ENCODE peak calls at places on chromosomes 16 and 17, in four cellular contexts. One of them, this sample, is unnamed.

GRCh38 chr17:45361451-45361850 is 44.6 kb upstream of the MAP3K14 start:
- DNase-seq in K562: no peak
- DNase-seq in A549: no peak
- DNase-seq in HepG2: no peak
- DNase-seq in this sample: no peak

GRCh38 chr17:76125922-76126321 is 15.1 kb downstream of the FOXJ1 start:
- DNase-seq in HepG2: no peak
- DNase-seq in A549: no peak
- DNase-seq in K562: no peak
- DNase-seq in this sample: no peak

GRCh38 chr17:37541880-37542675 is 52.4 kb downstream of the DUSP14 start:
- DNase-seq in HepG2: no peak
- DNase-seq in A549: no peak
- DNase-seq in K562: no peak
- DNase-seq in this sample: no peak

GRCh38 chr17:50062323-50063243 is 6.7 kb downstream of the ITGA3 start:
- DNase-seq in HepG2: no peak
- DNase-seq in K562: no peak
- DNase-seq in A549: peak
- DNase-seq in this sample: no peak

GRCh38 chr16:74107795-74108610 is 188.6 kb upstream of the PSMD7 start:
- DNase-seq in A549: peak
- DNase-seq in K562: peak
- DNase-seq in HepG2: peak
- DNase-seq in this sample: peak

GRCh38 chr16:54937673-54938350 is 7.1 kb downstream of the IRX5 start:
- DNase-seq in HepG2: no peak
- DNase-seq in A549: no peak
- DNase-seq in K562: no peak
- DNase-seq in this sample: no peak

GRCh38 chr17:57455063-57455914 is 199.0 kb downstream of the MSI2 start:
- DNase-seq in HepG2: no peak
- DNase-seq in A549: no peak
- DNase-seq in K562: no peak
- DNase-seq in this sample: peak

GRCh38 chr16:53948326-53948725 is 244.4 kb downstream of the FTO start:
- DNase-seq in A549: no peak
- DNase-seq in K562: no peak
- DNase-seq in HepG2: no peak
- DNase-seq in this sample: no peak

GRCh38 chr16:67431077-67431804 is at the start of gene HSD11B2:
- DNase-seq in K562: no peak
- DNase-seq in HepG2: no peak
- DNase-seq in A549: peak
- DNase-seq in this sample: no peak

GRCh38 chr16:82152192-82152591 is 17.8 kb downstream of the MPHOSPH6 start:
- DNase-seq in A549: no peak
- DNase-seq in HepG2: no peak
- DNase-seq in K562: no peak
- DNase-seq in this sample: no peak

GRCh38 chr17:82444941-82445521 is 5.5 kb downstream of the CYBC1 start:
- DNase-seq in K562: no peak
- DNase-seq in HepG2: no peak
- DNase-seq in A549: no peak
- DNase-seq in this sample: no peak

GRCh38 chr16:49617710-49618330 is 238.1 kb downstream of the ZNF423 start:
- DNase-seq in HepG2: no peak
- DNase-seq in K562: no peak
- DNase-seq in A549: no peak
- DNase-seq in this sample: no peak

GRCh38 chr16:85017151-85017550 is 5.8 kb upstream of the ZDHHC7 start:
- DNase-seq in K562: no peak
- DNase-seq in A549: no peak
- DNase-seq in HepG2: no peak
- DNase-seq in this sample: peak

DNA sequence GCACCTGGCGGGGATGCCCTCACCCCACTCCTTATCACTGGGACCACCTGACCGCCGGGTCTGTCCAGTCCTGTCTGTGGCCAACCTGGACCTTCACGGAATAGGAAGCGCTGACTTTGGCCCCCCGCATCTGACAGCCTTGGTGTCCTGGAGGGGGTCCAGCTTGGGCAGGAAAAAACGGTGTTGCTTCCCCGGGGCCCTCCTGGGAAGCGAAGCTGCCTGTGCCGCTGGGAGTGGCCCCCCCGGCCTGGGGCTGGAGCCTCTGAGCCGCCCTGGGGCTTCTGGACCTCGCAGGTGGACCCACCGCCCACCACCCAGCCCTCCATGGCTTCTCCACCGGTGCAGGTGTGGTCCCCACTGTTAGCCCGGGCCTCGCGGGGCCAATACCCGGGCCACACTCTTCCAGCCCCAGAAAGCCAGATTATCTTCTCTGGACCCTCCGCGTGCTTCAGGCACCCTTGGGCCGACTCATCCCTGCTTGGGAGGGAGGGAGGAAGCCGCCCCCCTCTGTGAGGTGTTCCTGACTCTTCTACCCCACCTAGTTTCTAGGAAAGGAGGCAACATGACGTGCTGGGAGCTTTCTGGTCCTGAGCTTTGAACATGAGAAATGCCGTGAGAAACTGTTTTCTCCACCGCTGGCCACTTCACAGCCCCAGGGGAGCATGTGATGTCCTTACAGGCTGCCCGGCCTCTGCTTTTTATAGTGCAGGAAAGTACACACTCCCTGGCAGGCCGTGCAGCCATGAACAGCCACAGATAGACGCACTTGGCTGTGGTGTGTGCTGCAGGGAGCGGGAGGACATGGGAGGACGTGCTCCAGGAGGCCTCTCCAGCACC is 1.1 kb downstream of the C1QTNF1 start:
- DNase-seq in HepG2: no peak
- DNase-seq in A549: no peak
- DNase-seq in K562: no peak
- DNase-seq in this sample: no peak
- TF ChIP-seq CHD4 in HepG2: no peak
- TF ChIP-seq CHD4 in A549: no peak
- TF ChIP-seq CHD4 in K562: no peak
- TF ChIP-seq CHD4 in this sample: no peak

GRCh38 chr16:89619880-89620279 is 6.4 kb downstream of the DPEP1 start:
- DNase-seq in HepG2: no peak
- DNase-seq in K562: no peak
- DNase-seq in A549: no peak
- DNase-seq in this sample: no peak
- TF ChIP-seq CHD4 in HepG2: no peak
- TF ChIP-seq CHD4 in K562: no peak
- TF ChIP-seq CHD4 in A549: no peak
- TF ChIP-seq CHD4 in this sample: no peak

GRCh38 chr17:7656958-7657715 is 6.4 kb downstream of the ATP1B2 start:
- DNase-seq in HepG2: no peak
- DNase-seq in K562: peak
- DNase-seq in A549: peak
- DNase-seq in this sample: no peak
- TF ChIP-seq CHD4 in HepG2: no peak
- TF ChIP-seq CHD4 in K562: no peak
- TF ChIP-seq CHD4 in A549: no peak
- TF ChIP-seq CHD4 in this sample: no peak

DNA sequence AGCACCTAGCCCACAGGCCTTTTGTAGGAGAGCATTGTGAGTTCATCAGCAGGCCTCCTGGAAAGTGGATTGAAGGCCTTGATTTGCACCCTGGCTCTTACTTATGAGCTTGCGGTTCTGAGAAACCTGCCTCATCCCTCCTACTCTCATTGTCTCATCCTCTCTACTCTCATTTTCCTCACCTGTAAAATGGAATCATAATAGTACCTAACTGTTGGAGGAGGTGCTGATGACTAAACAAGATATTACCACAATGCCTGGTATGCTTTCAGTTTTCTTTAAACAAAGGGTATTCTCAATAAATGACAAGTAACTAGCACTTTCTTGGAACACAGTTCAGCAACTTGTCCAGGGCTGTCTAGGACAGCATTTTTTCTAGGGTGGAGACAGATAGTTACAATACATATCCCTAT is 243.1 kb upstream of the MAF start:
- DNase-seq in A549: no peak
- DNase-seq in K562: no peak
- DNase-seq in HepG2: no peak
- DNase-seq in this sample: peak
- TF ChIP-seq CHD4 in A549: no peak
- TF ChIP-seq CHD4 in K562: no peak
- TF ChIP-seq CHD4 in HepG2: no peak
- TF ChIP-seq CHD4 in this sample: no peak

DNA sequence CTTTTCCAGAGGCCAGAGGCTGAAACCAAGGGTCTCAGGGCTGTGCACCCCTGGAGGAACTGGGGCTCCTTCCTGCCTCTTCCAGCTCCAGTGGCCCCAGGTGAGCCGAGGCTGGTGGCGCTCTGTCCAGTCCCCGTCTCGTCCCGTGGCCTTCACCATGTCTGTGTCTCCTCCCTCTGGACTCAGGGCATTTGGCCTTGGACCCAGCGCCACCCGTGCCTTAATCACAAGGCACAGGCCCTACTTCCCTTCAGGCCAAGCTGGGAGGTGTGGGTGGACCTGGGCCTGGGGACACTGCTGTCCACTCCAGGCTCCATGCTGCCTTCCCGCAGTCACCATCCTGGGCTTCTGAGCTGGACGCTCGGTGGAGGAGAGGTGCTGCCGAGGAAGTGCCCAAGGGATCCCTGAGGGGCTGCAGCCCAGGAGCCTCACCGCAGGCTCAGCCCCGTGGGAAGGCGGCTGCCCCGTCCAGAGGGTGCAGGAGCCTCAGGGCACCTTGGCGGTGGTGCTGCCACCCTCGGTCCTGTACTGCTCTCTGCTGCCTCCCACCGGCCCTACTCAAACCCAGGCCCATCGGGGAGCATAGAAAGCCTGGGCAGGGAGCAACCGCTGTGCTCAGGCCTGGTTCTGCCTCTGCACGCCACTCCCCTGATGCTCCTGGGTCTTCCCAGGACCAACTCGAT is 9.6 kb upstream of the APRT start:
- DNase-seq in HepG2: no peak
- DNase-seq in A549: no peak
- DNase-seq in K562: no peak
- DNase-seq in this sample: no peak
- TF ChIP-seq CHD4 in HepG2: no peak
- TF ChIP-seq CHD4 in A549: no peak
- TF ChIP-seq CHD4 in K562: no peak
- TF ChIP-seq CHD4 in this sample: no peak

GRCh38 chr17:73269329-73269615 is 7.6 kb upstream of the CPSF4L start:
- DNase-seq in K562: no peak
- DNase-seq in A549: no peak
- DNase-seq in HepG2: no peak
- DNase-seq in this sample: no peak

GRCh38 chr17:73269791-73270190 is 8.1 kb upstream of the CPSF4L start:
- DNase-seq in A549: no peak
- DNase-seq in K562: no peak
- DNase-seq in HepG2: no peak
- DNase-seq in this sample: no peak

GRCh38 chr17:73268582-73269328 is 7.1 kb upstream of the CPSF4L start:
- DNase-seq in HepG2: no peak
- DNase-seq in A549: no peak
- DNase-seq in K562: no peak
- DNase-seq in this sample: no peak

GRCh38 chr17:73266796-73267195 is 5.1 kb upstream of the CPSF4L start:
- DNase-seq in HepG2: no peak
- DNase-seq in K562: no peak
- DNase-seq in A549: no peak
- DNase-seq in this sample: no peak

GRCh38 chr17:73267648-73268537 is 6.2 kb upstream of the CPSF4L start:
- DNase-seq in K562: no peak
- DNase-seq in A549: no peak
- DNase-seq in HepG2: peak
- DNase-seq in this sample: no peak
- TF ChIP-seq CHD4 in K562: no peak
- TF ChIP-seq CHD4 in A549: no peak
- TF ChIP-seq CHD4 in HepG2: no peak
- TF ChIP-seq CHD4 in this sample: no peak

DNA sequence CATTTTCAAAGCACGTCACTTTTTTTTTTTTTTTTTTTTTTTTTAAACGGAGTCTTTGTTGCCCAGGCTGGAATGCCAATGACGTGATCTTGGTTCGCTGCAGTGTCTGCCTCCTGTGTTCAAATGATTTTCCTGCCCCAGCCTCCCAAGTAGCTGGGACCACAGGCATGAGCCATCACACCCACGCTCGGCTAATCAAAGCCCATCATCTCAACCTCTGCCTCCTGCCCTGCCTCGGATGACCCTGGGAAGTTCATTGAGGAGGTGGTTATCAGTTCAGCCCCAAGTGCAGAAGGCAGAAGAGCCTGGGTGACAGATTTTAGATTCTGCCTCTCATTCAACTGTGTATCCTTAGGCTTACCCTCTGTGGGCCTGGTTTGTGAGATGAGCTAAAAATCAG is 484.9 kb upstream of the EEF2KMT start:
- DNase-seq in HepG2: no peak
- DNase-seq in K562: no peak
- DNase-seq in A549: no peak
- DNase-seq in this sample: no peak
- TF ChIP-seq CHD4 in HepG2: no peak
- TF ChIP-seq CHD4 in K562: no peak
- TF ChIP-seq CHD4 in A549: no peak
- TF ChIP-seq CHD4 in this sample: no peak

DNA sequence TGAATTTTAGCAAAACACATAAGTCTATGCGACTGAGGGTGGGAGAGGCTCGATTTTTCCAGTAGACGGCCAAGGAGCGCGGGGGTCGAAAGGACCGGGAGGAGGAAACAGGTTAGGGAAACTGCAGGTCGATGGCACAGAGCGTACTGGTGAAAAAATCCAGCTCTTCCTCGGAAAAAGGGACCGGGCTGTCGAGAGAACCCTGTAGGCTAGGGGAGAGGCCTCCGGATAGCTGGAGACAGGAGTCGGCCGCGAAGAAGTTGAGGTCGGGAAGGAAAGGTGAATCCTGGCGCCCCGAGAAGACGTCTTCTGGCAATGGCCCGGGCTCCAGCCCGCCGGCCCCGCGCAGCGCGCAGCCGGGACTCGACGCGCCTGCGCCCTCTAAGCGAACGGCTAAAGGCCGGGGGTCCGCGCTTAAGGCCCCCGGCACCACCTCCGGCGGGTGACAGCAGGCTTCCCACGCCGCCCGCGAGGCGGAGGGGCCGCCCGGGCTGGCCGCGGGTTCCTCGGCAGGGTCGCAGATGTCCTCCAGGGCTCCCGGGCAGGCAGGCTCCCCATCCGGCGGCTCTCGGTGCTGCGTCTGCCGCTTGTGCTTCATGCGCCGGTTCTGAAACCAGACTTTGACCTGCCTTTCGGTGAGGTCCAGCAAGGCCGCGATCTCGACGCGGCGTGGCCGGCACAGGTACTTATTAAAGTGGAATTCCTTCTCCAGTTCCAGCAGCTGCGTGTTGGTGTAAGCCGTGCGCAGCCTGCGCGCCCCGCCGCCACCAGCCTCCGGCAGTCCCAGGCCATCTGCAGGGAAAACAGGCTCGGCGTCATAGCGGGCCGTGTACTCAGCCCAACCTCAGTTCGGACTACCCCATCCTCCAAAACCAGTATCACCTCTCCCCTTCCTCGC is 1.7 kb downstream of the HOXB2 start:
- DNase-seq in A549: peak
- DNase-seq in K562: no peak
- DNase-seq in HepG2: no peak
- DNase-seq in this sample: no peak
- TF ChIP-seq CHD4 in A549: no peak
- TF ChIP-seq CHD4 in K562: no peak
- TF ChIP-seq CHD4 in HepG2: no peak
- TF ChIP-seq CHD4 in this sample: no peak

GRCh38 chr17:28895794-28896447 is 1.6 kb downstream of the FLOT2 start:
- DNase-seq in A549: no peak
- DNase-seq in K562: no peak
- DNase-seq in HepG2: no peak
- DNase-seq in this sample: no peak
- TF ChIP-seq CHD4 in A549: no peak
- TF ChIP-seq CHD4 in K562: no peak
- TF ChIP-seq CHD4 in HepG2: no peak
- TF ChIP-seq CHD4 in this sample: no peak